ENCODE peak calls at places on chromosomes 5 and 9, in four cellular contexts. I, T, X and A are unnamed samples.

GRCh38 chr9:28938981-28939380 is 1365.7 kb upstream of the C9orf72 start:
- DNase-seq in I (no peak), T (no peak), X (no peak), A (no peak)

GRCh38 chr9:100087218-100087617 is 11.6 kb downstream of the ERP44 start:
- DNase-seq in I (peak; percentile 32), T (no peak), X (no peak), A (no peak)

GRCh38 chr5:20833081-20833627 is 845.2 kb upstream of the CDH18 start:
- DNase-seq in I (no peak), T (no peak), X (no peak), A (no peak)

GRCh38 chr9:135067091-135067710 is 20.3 kb upstream of the OLFM1 start:
- DNase-seq in I (no peak), T (no peak), X (peak; percentile 46), A (no peak)

GRCh38 chr5:38726279-38726678 is 119.5 kb upstream of the OSMR start:
- DNase-seq in I (no peak), T (no peak), X (no peak), A (no peak)

GRCh38 chr9:107749787-107750444 is 260.3 kb upstream of the KLF4 start:
- DNase-seq in I (peak; percentile 66), T (peak; percentile 89), X (peak; percentile 87), A (no peak)

GRCh38 chr9:91884746-91885687 is 65.0 kb downstream of the ROR2 start:
- DNase-seq in I (no peak), T (no peak), X (no peak), A (no peak)

GRCh38 chr5:34487202-34487879 is 168.8 kb upstream of the RAI14 start:
- DNase-seq in I (peak; percentile 95), T (no peak), X (no peak), A (no peak)

GRCh38 chr9:89905628-89906338 is 301.0 kb downstream of the GADD45G start:
- DNase-seq in I (no peak), T (no peak), X (no peak), A (no peak)

GRCh38 chr9:93187047-93187446 is 3.1 kb downstream of the WNK2 start:
- DNase-seq in I (no peak), T (peak; percentile 75), X (no peak), A (no peak)
- TF ChIP-seq CTCF in I (no peak), T (no peak), X (no peak), A (no peak)

GRCh38 chr5:94830520-94830919 is 212.1 kb downstream of the SLF1 start:
- DNase-seq in I (peak; percentile 41), T (no peak), X (no peak), A (no peak)
- TF ChIP-seq CTCF in I (peak; percentile 55), T (peak; percentile 18), X (no peak), A (peak; percentile 40)

GRCh38 chr5:5141625-5142527 is 1.7 kb downstream of the ADAMTS16 start:
- DNase-seq in I (peak; percentile 69), T (no peak), X (no peak), A (peak; percentile 74)
- TF ChIP-seq CTCF in I (peak; percentile 64), T (peak; percentile 85), X (peak; percentile 59), A (peak; percentile 88)

GRCh38 chr5:32984851-32985250 is 273.7 kb downstream of the NPR3 start:
- DNase-seq in I (peak; percentile 28), T (no peak), X (no peak), A (no peak)
- TF ChIP-seq CTCF in I (no peak), T (no peak), X (no peak), A (no peak)

GRCh38 chr5:149915392-149916260 is 29.0 kb downstream of the PDE6A start:
- DNase-seq in I (peak; percentile 81), T (no peak), X (no peak), A (no peak)
- TF ChIP-seq CTCF in I (no peak), T (no peak), X (no peak), A (no peak)

GRCh38 chr9:24897826-24898225 is 352.1 kb upstream of the IZUMO3 start:
- DNase-seq in I (no peak), T (no peak), X (no peak), A (no peak)
- TF ChIP-seq CTCF in I (no peak), T (no peak), X (no peak), A (no peak)

DNA sequence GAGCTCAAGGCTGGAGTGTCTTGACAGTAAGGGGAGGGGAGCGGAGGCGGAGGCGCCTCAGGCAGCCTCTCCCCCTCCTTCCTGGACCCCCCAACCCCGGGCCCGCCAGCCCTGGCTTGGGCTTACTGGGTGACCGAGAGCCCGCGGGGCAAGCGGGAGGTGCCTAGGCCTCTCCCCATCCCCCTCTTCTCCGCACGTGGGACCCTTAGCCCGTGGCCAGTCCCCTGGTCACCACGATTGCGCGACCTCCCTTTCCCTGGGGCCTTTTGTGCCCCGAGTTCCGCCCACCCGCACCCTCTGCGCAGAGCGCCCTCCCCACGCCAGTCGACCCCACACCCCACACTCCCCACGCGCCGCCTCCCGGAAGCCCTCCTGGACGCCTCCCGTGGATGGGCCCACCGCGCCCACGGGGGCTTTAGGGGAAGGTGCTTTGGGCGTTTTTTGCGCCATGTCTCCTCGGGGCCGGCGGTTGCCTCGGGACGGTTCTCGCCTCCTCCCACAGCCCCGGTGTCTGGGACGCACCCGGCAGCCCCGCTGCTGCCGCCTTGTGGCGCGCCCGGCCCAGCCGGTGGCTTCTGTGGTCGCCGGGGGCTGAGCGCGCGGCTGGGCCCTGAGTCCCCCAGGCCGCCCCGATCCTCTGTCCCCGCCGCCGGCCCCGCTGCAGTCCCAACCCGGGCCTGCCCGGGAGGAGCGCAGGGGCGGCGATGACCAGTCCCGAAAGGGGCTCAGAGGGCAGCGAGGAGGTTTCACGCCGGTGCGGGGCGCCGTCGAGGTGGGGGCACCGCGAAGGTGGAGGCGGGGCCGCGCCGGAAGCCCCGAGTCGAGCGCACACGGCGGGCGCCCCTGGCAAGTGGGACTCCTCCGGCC is 3.2 kb downstream of the TOR4A start:
- DNase-seq in I (peak; percentile 35), T (no peak), X (no peak), A (no peak)
- TF ChIP-seq CTCF in I (peak; percentile 34), T (peak; percentile 70), X (peak; percentile 4), A (no peak)

GRCh38 chr9:306907-307306 is 92.2 kb downstream of the DOCK8 start:
- DNase-seq in I (peak; percentile 17), T (no peak), X (no peak), A (peak; percentile 16)
- TF ChIP-seq CTCF in I (no peak), T (no peak), X (no peak), A (no peak)

GRCh38 chr5:10797246-10797645 is 36.2 kb upstream of the DAP start:
- DNase-seq in I (peak; percentile 68), T (no peak), X (no peak), A (no peak)

GRCh38 chr5:10800852-10801251 is 39.8 kb upstream of the DAP start:
- DNase-seq in I (no peak), T (no peak), X (no peak), A (no peak)

DNA sequence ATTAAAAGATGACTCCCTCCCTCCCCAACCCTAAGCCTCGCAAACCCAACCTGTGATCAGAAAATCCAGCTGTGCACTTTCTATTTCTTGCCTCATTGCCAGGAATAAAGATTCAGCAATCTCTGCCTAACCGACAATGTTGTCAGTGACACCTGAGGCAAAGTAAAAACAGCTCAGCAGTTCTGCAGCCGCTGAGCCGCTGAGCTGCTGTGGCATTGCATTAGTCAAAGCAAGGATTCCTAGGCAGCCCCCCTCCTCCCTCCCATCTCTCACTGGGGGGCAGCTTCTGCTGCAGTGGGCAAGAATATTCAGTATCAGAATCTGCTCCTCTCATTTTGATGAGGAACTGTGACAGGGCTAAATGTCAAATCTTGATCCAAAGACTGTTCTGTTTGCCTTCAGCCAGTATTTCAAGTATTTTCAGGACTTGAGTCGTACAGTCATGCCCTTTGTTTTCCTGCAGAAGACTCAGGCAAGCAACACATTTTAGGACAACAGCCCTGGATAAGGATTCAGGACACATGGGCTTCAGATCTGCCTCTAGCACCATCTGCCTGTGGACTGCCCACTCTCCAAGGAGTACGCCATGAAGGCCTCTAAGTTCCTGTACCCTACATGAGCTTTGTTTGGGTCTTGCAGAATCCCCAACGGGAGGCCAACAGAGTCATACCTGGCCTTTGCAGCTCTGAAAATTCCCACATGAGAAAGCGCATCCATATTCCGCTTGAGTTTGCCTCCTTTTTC is 41.1 kb upstream of the DAP start:
- DNase-seq in I (peak; percentile 32), T (no peak), X (no peak), A (no peak)
- TF ChIP-seq CTCF in I (no peak), T (peak; percentile 46), X (no peak), A (no peak)

DNA sequence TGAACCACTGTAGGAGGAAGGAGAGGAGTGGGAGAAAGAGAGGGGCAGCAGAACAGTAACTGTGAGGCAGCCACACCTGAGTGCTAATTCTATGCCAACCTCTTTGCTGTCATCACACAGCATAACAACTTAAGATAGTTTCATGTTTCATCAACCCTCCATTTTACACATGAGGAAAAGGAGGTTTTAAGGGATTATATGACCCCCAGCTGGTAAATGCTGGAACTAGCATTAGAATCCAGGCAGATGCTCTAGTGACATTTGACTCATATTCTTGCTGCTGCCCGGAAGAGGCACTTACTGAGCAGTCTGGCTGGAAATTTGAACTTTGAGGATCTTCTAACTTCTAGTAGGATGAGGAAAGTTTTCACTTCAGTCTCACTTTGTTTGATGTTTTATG is 24.1 kb upstream of the VLDLR start:
- DNase-seq in I (no peak), T (no peak), X (no peak), A (no peak)
- TF ChIP-seq CTCF in I (no peak), T (no peak), X (no peak), A (no peak)